ENCODE peak calls at places on chromosomes 1 and 21, in four cellular contexts. C is heart left ventricle, W is tibial nerve, T is fibroblast of the aortic adventitia. Y is an unnamed sample.

GRCh38 chr1:240234477-240235225 is 143.0 kb downstream of the FMN2 start:
- DNase-seq in C (no peak), W (no peak), T (peak), Y (no peak)

GRCh38 chr1:187390157-187390556 is 561.4 kb downstream of the PLA2G4A start:
- DNase-seq in T (no peak), C (no peak), W (no peak), Y (no peak)

GRCh38 chr1:248807067-248807737 is 18.5 kb downstream of the SH3BP5L start:
- DNase-seq in C (peak), W (no peak), T (peak), Y (peak)

GRCh38 chr1:149917590-149918144 is at the start of gene SV2A:
- DNase-seq in W (no peak), C (no peak), T (peak), Y (no peak)

GRCh38 chr21:33023574-33024277 is 2.0 kb upstream of the OLIG2 start:
- DNase-seq in T (peak), C (no peak), W (no peak), Y (no peak)

GRCh38 chr1:23791434-23792047 is 596 bp downstream of the LYPLA2 start:
- DNase-seq in C (no peak), T (no peak), W (no peak), Y (peak)

GRCh38 chr1:47840791-47841190 is 156.4 kb downstream of the TRABD2B start:
- DNase-seq in T (no peak), C (no peak), W (no peak), Y (no peak)

GRCh38 chr1:202189012-202189790 is 4.4 kb upstream of the LGR6 start:
- DNase-seq in W (peak), C (peak), T (peak), Y (peak)

GRCh38 chr1:226438007-226438406 is 30.1 kb upstream of the PARP1 start:
- DNase-seq in T (peak), C (no peak), W (no peak), Y (no peak)

GRCh38 chr1:99707535-99708142 is 58.8 kb downstream of the FRRS1 start:
- DNase-seq in T (peak), W (peak), C (peak), Y (peak)

GRCh38 chr1:24656046-24656445 is 12.9 kb downstream of the SRRM1 start:
- DNase-seq in T (no peak), W (no peak), C (no peak), Y (no peak)

GRCh38 chr1:2321258-2321657 is 70.1 kb downstream of the MORN1 start:
- DNase-seq in T (no peak), C (peak), W (no peak), Y (no peak)

GRCh38 chr1:223214272-223214807 is 71.3 kb upstream of the TLR5 start:
- DNase-seq in T (no peak), C (no peak), W (no peak), Y (no peak)

GRCh38 chr1:1779691-1780597 is 1.7 kb upstream of the NADK start:
- DNase-seq in C (peak), T (peak), W (peak), Y (peak)

GRCh38 chr1:182786223-182787001 is 3.2 kb upstream of the NPL start:
- DNase-seq in C (peak), T (peak), W (no peak), Y (peak)

GRCh38 chr1:91020967-91021685 is 709 bp downstream of the ZNF644 start:
- DNase-seq in C (peak), W (peak), T (peak), Y (peak)

GRCh38 chr1:186792870-186793581 is 35.7 kb upstream of the PLA2G4A start:
- DNase-seq in C (no peak), T (no peak), W (no peak), Y (no peak)

GRCh38 chr1:187411118-187411517 is 582.4 kb downstream of the PLA2G4A start:
- DNase-seq in T (no peak), W (no peak), C (no peak), Y (no peak)

GRCh38 chr1:91553196-91553595 is 52.5 kb downstream of the CDC7 start:
- DNase-seq in T (peak), W (no peak), C (no peak), Y (no peak)

GRCh38 chr1:166925791-166926483 is 49.4 kb downstream of the ILDR2 start:
- DNase-seq in T (peak), W (no peak), C (no peak), Y (no peak)

GRCh38 chr1:197778326-197778922 is 3.1 kb upstream of the DENND1B start:
- DNase-seq in W (no peak), C (no peak), T (no peak), Y (no peak)

GRCh38 chr1:84973493-84974334 is 23.2 kb downstream of the MCOLN2 start:
- DNase-seq in T (peak), W (no peak), C (no peak), Y (no peak)

GRCh38 chr1:64162804-64163203 is 40.6 kb upstream of the UBE2U start:
- DNase-seq in W (no peak), T (no peak), C (no peak), Y (no peak)

GRCh38 chr1:64161347-64162080 is 41.9 kb upstream of the UBE2U start:
- DNase-seq in T (peak), C (no peak), W (no peak), Y (no peak)

GRCh38 chr1:64162151-64162550 is 41.3 kb upstream of the UBE2U start:
- DNase-seq in T (no peak), C (no peak), W (no peak), Y (no peak)

GRCh38 chr1:64167176-64167575 is 36.2 kb upstream of the UBE2U start:
- DNase-seq in W (no peak), C (no peak), T (peak), Y (no peak)

GRCh38 chr1:64163972-64164371 is 39.5 kb upstream of the UBE2U start:
- DNase-seq in W (no peak), T (peak), C (no peak), Y (no peak)
- TF ChIP-seq CTCF in W (peak), T (peak), C (no peak), Y (peak)

GRCh38 chr21:42761776-42762335 is 108.4 kb downstream of the PDE9A start:
- DNase-seq in W (no peak), C (peak), T (no peak), Y (no peak)
- TF ChIP-seq CTCF in W (no peak), C (no peak), T (no peak), Y (no peak)

DNA sequence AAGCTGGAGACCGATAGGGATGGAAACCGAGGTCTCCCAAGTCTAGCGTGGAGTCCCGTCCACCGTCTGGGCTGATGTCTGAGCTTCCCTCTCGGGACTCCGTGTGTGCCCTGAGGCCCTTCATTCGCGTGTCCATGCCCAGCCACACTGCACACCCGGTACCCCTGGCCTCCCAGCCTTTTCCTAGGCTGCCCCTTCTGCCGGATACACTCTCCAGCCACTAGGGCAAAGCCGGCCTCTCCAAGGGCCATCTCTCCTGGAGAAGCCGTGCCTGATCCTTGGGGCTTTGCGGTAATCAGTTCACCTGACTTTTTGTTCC is 49.4 kb upstream of the SLC2A1 start:
- DNase-seq in C (no peak), W (no peak), T (no peak), Y (no peak)
- TF ChIP-seq CTCF in C (no peak), W (no peak), T (no peak), Y (no peak)

GRCh38 chr1:60971330-60971729 is 111.0 kb upstream of the NFIA start:
- DNase-seq in C (no peak), W (no peak), T (no peak), Y (no peak)

GRCh38 chr1:60973668-60974067 is 108.7 kb upstream of the NFIA start:
- DNase-seq in W (no peak), C (no peak), T (no peak), Y (no peak)

GRCh38 chr1:60974524-60974923 is 107.8 kb upstream of the NFIA start:
- DNase-seq in T (no peak), W (no peak), C (no peak), Y (no peak)

GRCh38 chr1:60972841-60973364 is 109.5 kb upstream of the NFIA start:
- DNase-seq in C (no peak), W (no peak), T (peak), Y (no peak)

DNA sequence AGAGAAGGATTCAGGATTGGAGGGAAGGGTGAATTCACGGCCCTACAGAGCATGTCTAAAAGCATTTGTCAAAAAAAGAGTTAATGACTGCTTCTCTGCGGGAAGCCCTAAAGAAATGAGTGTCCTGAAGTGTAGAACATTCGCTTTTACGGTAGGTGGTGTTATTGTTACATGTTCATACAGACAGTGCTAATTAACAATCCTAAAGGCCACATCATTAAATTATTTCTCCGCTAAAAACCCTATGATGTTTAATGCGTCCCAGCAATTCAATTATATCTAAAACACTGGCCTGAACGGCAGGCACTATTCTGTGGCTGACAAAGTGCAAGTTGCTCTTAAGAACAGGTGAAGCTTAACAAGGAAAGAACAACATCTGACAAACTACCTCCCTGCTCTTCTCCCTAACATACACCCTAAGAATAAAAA is 112.3 kb upstream of the NFIA start:
- DNase-seq in T (peak), W (no peak), C (no peak), Y (no peak)
- TF ChIP-seq CTCF in T (peak), W (peak), C (peak), Y (peak)

GRCh38 chr1:171110485-171111340 is 20.0 kb downstream of the FMO3 start:
- DNase-seq in W (no peak), C (no peak), T (peak), Y (no peak)

GRCh38 chr1:171103862-171104261 is 13.2 kb downstream of the FMO3 start:
- DNase-seq in T (no peak), W (no peak), C (no peak), Y (no peak)

GRCh38 chr1:171113377-171113776 is 22.7 kb downstream of the FMO3 start:
- DNase-seq in C (no peak), T (no peak), W (no peak), Y (no peak)

GRCh38 chr1:171107969-171108368 is 17.3 kb downstream of the FMO3 start:
- DNase-seq in W (no peak), T (no peak), C (no peak), Y (no peak)

GRCh38 chr1:171107257-171107940 is 16.7 kb downstream of the FMO3 start:
- DNase-seq in T (peak), W (no peak), C (no peak), Y (no peak)
- TF ChIP-seq CTCF in T (no peak), W (no peak), C (no peak), Y (peak)

GRCh38 chr1:244234009-244234643 is 183.0 kb downstream of the ZBTB18 start:
- DNase-seq in W (no peak), T (no peak), C (no peak), Y (no peak)
- TF ChIP-seq CTCF in W (no peak), T (no peak), C (no peak), Y (no peak)

GRCh38 chr1:174189424-174190062 is 30.2 kb downstream of the RABGAP1L start:
- DNase-seq in T (no peak), W (no peak), C (no peak), Y (no peak)
- TF ChIP-seq CTCF in T (no peak), W (no peak), C (no peak), Y (no peak)

GRCh38 chr1:115275216-115275615 is 62.8 kb downstream of the NGF start:
- DNase-seq in W (no peak), C (no peak), T (no peak), Y (no peak)
- TF ChIP-seq CTCF in W (peak), C (peak), T (peak), Y (peak)